ENCODE peak calls at places on chromosome 13, in four cellular contexts. Y is NCI-H1930, E is tibial artery, R is progenitor cell of endocrine pancreas. V is an unnamed sample.

GRCh38 chr13:100895656-100896055 is 221.1 kb upstream of the TMTC4 start:
- DNase-seq in Y (no peak), E (no peak), R (no peak), V (no peak)

GRCh38 chr13:45370922-45371406 is 30.0 kb upstream of the TPT1 start:
- DNase-seq in Y (no peak), E (peak), R (peak), V (peak)

GRCh38 chr13:60453490-60453889 is 56.5 kb downstream of the TDRD3 start:
- DNase-seq in Y (no peak), E (no peak), R (no peak), V (no peak)

GRCh38 chr13:65836066-65836465 is 1394.1 kb downstream of the PCDH9 start:
- DNase-seq in Y (no peak), E (no peak), R (no peak), V (no peak)

GRCh38 chr13:114145722-114146121 is 13.3 kb upstream of the RASA3 start:
- DNase-seq in Y (no peak), E (no peak), R (no peak), V (no peak)

GRCh38 chr13:22372261-22372660 is 701.4 kb downstream of the FGF9 start:
- DNase-seq in Y (no peak), E (no peak), R (no peak), V (no peak)

GRCh38 chr13:36675213-36675536 is 1.4 kb downstream of the SERTM1 start:
- DNase-seq in Y (no peak), E (no peak), R (no peak), V (no peak)

GRCh38 chr13:73200432-73200831 is 141.6 kb downstream of the KLF5 start:
- DNase-seq in Y (no peak), E (no peak), R (no peak), V (no peak)

GRCh38 chr13:40798380-40798779 is 9.0 kb downstream of the SLC25A15 start:
- DNase-seq in Y (no peak), E (no peak), R (no peak), V (no peak)

V was measured in right atrium auricular region.